ENCODE peak calls at places on chromosomes 2 and 18, in five cellular contexts. M, H, N, B and W are unnamed samples. For H3K9me3, the result is how much of the 10 kb centered on the place peaks cover.

GRCh38 chr2:27583390-27583915 is 611 bp downstream of the ZNF512 start:
- DNase-seq in B (no peak), N (no peak), H (no peak), M (no peak), W (no peak)

GRCh38 chr18:34224423-34225217 is at the start of gene NOL4:
- DNase-seq in M (no peak), B (no peak), H (peak), N (no peak), W (no peak)

GRCh38 chr2:15944325-15945017 is 4.1 kb downstream of the MYCN start:
- DNase-seq in M (no peak), N (no peak), H (no peak), B (no peak), W (no peak)

GRCh38 chr2:101983928-101984327 is 7.8 kb upstream of the IL1R2 start:
- DNase-seq in M (no peak), B (no peak), N (no peak), H (no peak), W (no peak)

GRCh38 chr2:96934096-96934495 is 52.3 kb downstream of the FAM178B start:
- DNase-seq in H (no peak), N (no peak), M (peak), B (no peak), W (no peak)

GRCh38 chr2:182618672-182619079 is 97.4 kb upstream of the DNAJC10 start:
- DNase-seq in B (no peak), H (no peak), N (no peak), M (no peak), W (no peak)

GRCh38 chr2:17442334-17442733 is 75.9 kb downstream of the RAD51AP2 start:
- DNase-seq in B (peak), H (no peak), N (no peak), M (no peak), W (no peak)

GRCh38 chr2:215888680-215889079 is 124.7 kb downstream of the MREG start:
- DNase-seq in H (no peak), N (no peak), M (no peak), B (no peak), W (no peak)

GRCh38 chr2:4247796-4248195 is 544.4 kb downstream of the DCDC2C start:
- DNase-seq in B (no peak), N (no peak), M (no peak), H (no peak), W (no peak)

GRCh38 chr2:217818293-217818850 is 184.4 kb downstream of the TNS1 start:
- DNase-seq in H (no peak), N (no peak), M (no peak), B (no peak), W (no peak)

GRCh38 chr2:143603035-143603616 is 473.9 kb downstream of the ARHGAP15 start:
- DNase-seq in H (no peak), N (no peak), M (no peak), B (no peak), W (no peak)

GRCh38 chr2:191863988-191864387 is 17.1 kb upstream of the CAVIN2 start:
- DNase-seq in H (no peak), N (no peak), B (no peak), M (no peak), W (no peak)

GRCh38 chr2:240795468-240795867 is 24.6 kb downstream of the KIF1A start:
- DNase-seq in B (no peak), M (no peak), H (no peak), N (no peak), W (peak)

GRCh38 chr2:7194950-7195349 is 277.7 kb downstream of the RNF144A start:
- DNase-seq in H (no peak), N (no peak), B (no peak), M (no peak), W (no peak)

GRCh38 chr18:64409511-64409910 is 260.6 kb upstream of the LINC00305 start:
- DNase-seq in N (no peak), H (no peak), B (no peak), M (no peak), W (no peak)

GRCh38 chr18:63887424-63887823 is at the start of gene SERPINB2:
- DNase-seq in N (no peak), B (peak), M (no peak), H (no peak), W (no peak)

GRCh38 chr2:197145471-197146056 is 165.0 kb downstream of the ANKRD44 start:
- DNase-seq in N (no peak), H (no peak), B (no peak), M (no peak), W (no peak)

GRCh38 chr2:144990661-144991060 is 470.7 kb upstream of the ZEB2 start:
- DNase-seq in B (no peak), M (no peak), H (no peak), N (no peak), W (no peak)

GRCh38 chr2:70344195-70344594 is 42.3 kb upstream of the FAM136A start:
- DNase-seq in N (no peak), B (peak), H (no peak), M (no peak), W (no peak)

GRCh38 chr18:61738488-61738887 is 154.3 kb downstream of the RNF152 start:
- DNase-seq in N (peak), B (no peak), H (no peak), M (no peak), W (no peak)

GRCh38 chr2:118127250-118127649 is 39.0 kb downstream of the INSIG2 start:
- DNase-seq in B (no peak), H (no peak), M (no peak), N (no peak), W (no peak)

GRCh38 chr2:38380397-38381130 is 3.5 kb upstream of the ATL2 start:
- DNase-seq in N (no peak), B (no peak), H (no peak), M (no peak), W (no peak)

GRCh38 chr2:199404841-199405240 is 52.9 kb downstream of the SATB2 start:
- DNase-seq in N (no peak), H (no peak), B (no peak), M (no peak), W (no peak)

GRCh38 chr2:134788417-134788816 is 50.0 kb upstream of the ACMSD start:
- DNase-seq in N (no peak), B (no peak), M (no peak), H (no peak), W (no peak)

GRCh38 chr2:12733846-12734245 is 17.1 kb downstream of the TRIB2 start:
- DNase-seq in B (no peak), M (no peak), H (peak), N (no peak), W (peak)

GRCh38 chr2:38653715-38654494 is 12.0 kb upstream of the GALM start:
- DNase-seq in M (no peak), H (no peak), B (no peak), N (peak), W (no peak)

GRCh38 chr18:49032189-49032584 is 81.4 kb upstream of the SMAD7 start:
- DNase-seq in H (no peak), B (no peak), N (no peak), M (no peak), W (no peak)

GRCh38 chr18:60421356-60422118 is 49.0 kb upstream of the MC4R start:
- DNase-seq in N (no peak), M (no peak), H (no peak), B (no peak), W (no peak)

GRCh38 chr2:239946570-239947311 is 78.4 kb downstream of the NDUFA10 start:
- DNase-seq in B (no peak), N (peak), H (no peak), M (peak), W (peak)

GRCh38 chr2:140604096-140604495 is 1526.7 kb downstream of the LRP1B start:
- DNase-seq in N (no peak), H (no peak), M (no peak), B (no peak), W (no peak)

GRCh38 chr2:228318218-228318617 is 136.7 kb upstream of the SPHKAP start:
- DNase-seq in N (peak), M (no peak), B (no peak), H (peak), W (no peak)

GRCh38 chr2:70904371-70905216 is 31.1 kb upstream of the ATP6V1B1 start:
- DNase-seq in H (no peak), M (no peak), N (no peak), B (no peak), W (no peak)

GRCh38 chr2:115162454-115163293 is 720.2 kb downstream of the DPP10 start:
- DNase-seq in N (peak), M (no peak), H (no peak), B (no peak), W (no peak)

GRCh38 chr2:57497489-57498096 is 549.0 kb upstream of the VRK2 start:
- DNase-seq in B (no peak), N (peak), H (peak), M (no peak), W (no peak)

GRCh38 chr18:35334183-35334582 is 10.0 kb downstream of the ZNF24 start:
- DNase-seq in B (no peak), M (no peak), H (no peak), N (no peak), W (no peak)
- H3K4me3 ChIP-seq in B (no peak), M (no peak), H (no peak), N (no peak), W (no peak)

DNA sequence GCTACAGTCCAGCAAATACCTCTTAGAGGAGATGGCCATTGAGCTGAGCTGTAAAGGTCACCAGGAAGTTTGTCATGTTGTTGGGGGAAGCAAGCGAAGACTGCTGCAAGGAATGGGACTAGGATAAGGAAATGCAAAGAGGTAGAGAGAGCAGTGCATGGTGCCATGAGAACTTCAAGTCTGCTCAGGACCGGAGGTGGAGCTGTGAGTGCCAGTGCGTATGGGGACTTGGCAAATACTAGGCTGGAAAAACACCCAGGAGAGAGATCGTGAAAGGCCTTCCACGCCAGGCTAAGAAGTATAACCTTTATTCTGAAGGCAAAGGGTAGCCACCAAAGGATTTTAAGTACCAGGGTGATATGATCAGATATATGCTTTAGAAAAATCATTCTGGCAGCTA is 71.3 kb downstream of the MEIS1 start:
- DNase-seq in H (no peak), B (no peak), N (no peak), M (no peak), W (no peak)
- TF ChIP-seq CTCF in H (no peak), B (no peak), N (no peak), M (no peak), W (no peak)

GRCh38 chr18:50188652-50189051 is 6.3 kb downstream of the MYO5B start:
- DNase-seq in N (no peak), B (no peak), M (no peak), H (no peak), W (no peak)
- H3K9me3 ChIP-seq in N (under half), B (under half), M (under half), H (under half), W (under half)

GRCh38 chr2:33292063-33292462 is 184.4 kb upstream of the RASGRP3 start:
- DNase-seq in M (no peak), H (no peak), N (no peak), B (no peak), W (no peak)
- H3K4me3 ChIP-seq in M (no peak), H (peak), N (peak), B (no peak), W (peak)

DNA sequence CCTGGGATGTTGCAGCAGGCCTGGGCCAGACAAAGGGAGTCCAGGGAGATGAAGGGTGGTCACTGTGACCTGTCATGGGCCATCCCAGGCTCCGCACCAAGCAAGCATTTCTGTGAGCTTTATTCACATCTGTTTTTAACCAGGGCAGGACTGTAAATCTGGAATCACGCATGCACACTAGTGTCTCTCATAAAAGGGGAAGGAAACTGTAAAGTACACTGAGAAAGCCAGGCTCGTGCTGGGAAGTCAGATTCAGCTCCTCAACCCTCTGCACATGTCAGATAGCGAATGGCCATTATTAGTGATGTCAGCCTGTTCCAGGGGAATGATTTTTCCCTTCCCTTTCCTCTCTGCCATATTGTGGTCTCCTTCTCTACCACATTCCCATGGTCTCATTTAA is 818.6 kb upstream of the RAB6C start:
- DNase-seq in M (no peak), H (no peak), N (no peak), B (no peak), W (no peak)
- TF ChIP-seq CTCF in M (no peak), H (no peak), N (no peak), B (no peak), W (no peak)

DNA sequence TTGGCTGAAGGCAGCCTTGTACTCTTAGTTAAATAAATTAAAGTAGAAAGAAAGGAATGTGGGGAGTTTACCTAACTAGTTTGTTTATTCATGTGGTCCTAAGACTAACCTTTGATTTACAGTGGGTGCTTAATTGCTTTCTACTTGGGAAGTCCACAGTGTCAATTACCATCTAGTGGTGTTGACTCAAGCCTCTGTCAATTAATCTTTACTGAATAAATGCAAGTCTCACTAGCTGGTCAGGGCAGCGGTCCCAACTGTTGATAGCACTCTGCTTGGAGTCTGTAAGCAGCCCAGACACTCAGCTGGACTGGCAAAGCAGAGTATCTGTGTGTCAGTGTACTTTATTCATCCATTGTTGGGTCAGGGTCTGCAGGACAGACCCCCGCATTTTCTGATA is 15.8 kb downstream of the ZNF514 start:
- DNase-seq in M (no peak), H (no peak), B (no peak), N (no peak), W (no peak)
- H3K9me3 ChIP-seq in M (under half), H (under half), B (under half), N (under half), W (half or more)

GRCh38 chr2:177828546-177828945 is 244.0 kb downstream of the PDE11A start:
- DNase-seq in M (no peak), N (no peak), B (no peak), H (no peak), W (no peak)

GRCh38 chr2:177830881-177831386 is 241.6 kb downstream of the PDE11A start:
- DNase-seq in M (no peak), H (no peak), B (no peak), N (no peak), W (no peak)

GRCh38 chr2:177826897-177827296 is 245.7 kb downstream of the PDE11A start:
- DNase-seq in N (no peak), B (no peak), H (no peak), M (no peak), W (no peak)

GRCh38 chr2:177832611-177833133 is 239.9 kb downstream of the PDE11A start:
- DNase-seq in H (no peak), M (no peak), N (no peak), B (no peak), W (no peak)
- H3K4me3 ChIP-seq in H (no peak), M (no peak), N (no peak), B (no peak), W (no peak)

DNA sequence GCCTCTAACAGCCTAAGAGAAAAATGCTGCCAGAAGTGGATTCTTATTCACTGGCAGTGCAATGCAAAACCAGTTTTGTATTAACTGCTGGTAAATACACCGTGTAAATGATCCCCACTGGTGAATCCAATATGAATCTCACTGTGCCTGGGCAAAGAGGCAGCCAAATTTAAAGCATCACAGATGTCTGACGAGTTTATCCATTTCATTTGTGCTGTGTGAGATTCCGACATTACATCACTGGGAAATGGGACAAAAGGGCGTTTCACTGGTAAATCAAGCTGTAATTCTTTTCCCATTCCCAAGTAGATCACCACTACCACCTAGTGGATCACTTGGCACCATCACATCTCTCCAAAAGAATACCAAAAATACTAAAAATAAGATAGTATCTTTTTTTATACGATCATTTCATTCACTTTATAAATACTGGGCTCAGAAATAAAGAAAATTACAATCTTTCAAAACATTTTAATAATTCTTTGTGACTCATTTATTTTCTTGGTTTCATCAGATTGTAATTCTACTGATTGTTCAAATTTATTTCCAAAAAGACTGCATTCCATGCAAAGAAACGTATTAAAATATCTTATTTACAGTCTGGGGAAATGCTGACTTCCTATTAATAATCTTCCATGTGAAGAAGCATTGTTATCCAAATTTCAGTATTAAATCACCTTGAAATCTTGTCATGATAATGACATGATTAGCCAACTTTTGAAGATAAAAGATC is 125.6 kb downstream of the GRB14 start:
- DNase-seq in N (no peak), H (no peak), B (no peak), M (no peak), W (no peak)
- TF ChIP-seq CTCF in N (peak), H (peak), B (peak), M (no peak), W (peak)